ENCODE peak calls at places on chromosomes 16 and 17, in eight cellular contexts. F, G, N, E, X, M, R and Y are unnamed samples.

GRCh38 chr16:76483510-76483909 is 206.3 kb downstream of the CNTNAP4 start:
- DNase-seq in F (no peak), E (no peak), R (no peak), G (no peak), N (no peak), M (no peak), X (no peak), Y (no peak)

GRCh38 chr16:86984975-86985655 is 332.1 kb downstream of the C16orf95 start:
- DNase-seq in N (no peak), F (no peak), R (no peak), M (no peak), X (no peak), G (no peak), E (no peak), Y (no peak)

GRCh38 chr16:85754403-85754802 is 3.5 kb upstream of the C16orf74 start:
- DNase-seq in N (no peak), M (no peak), G (no peak), X (no peak), R (no peak), E (no peak), F (no peak), Y (no peak)

GRCh38 chr16:73396556-73396955 is 348.6 kb upstream of the ZFHX3 start:
- DNase-seq in R (no peak), E (no peak), X (no peak), M (no peak), F (no peak), N (no peak), G (no peak), Y (no peak)

GRCh38 chr16:89155184-89155679 is 16.3 kb upstream of the CDH15 start:
- DNase-seq in N (no peak), X (no peak), F (no peak), M (no peak), E (no peak), R (peak), G (no peak), Y (no peak)

GRCh38 chr16:11107781-11108465 is 148.1 kb downstream of the SOCS1 start:
- DNase-seq in X (no peak), G (no peak), N (no peak), E (no peak), M (no peak), F (no peak), R (no peak), Y (no peak)

GRCh38 chr17:17549732-17550366 is 41.7 kb downstream of the PEMT start:
- DNase-seq in R (no peak), E (no peak), N (no peak), F (no peak), G (no peak), M (no peak), X (no peak), Y (no peak)

GRCh38 chr16:68146583-68146982 is 61.4 kb downstream of the NFATC3 start:
- DNase-seq in G (no peak), E (no peak), N (no peak), M (no peak), F (no peak), X (no peak), R (no peak), Y (no peak)

GRCh38 chr17:36459601-36460000 is 26.9 kb upstream of the ZNHIT3 start:
- DNase-seq in F (no peak), E (no peak), N (no peak), R (no peak), G (no peak), X (no peak), M (no peak), Y (no peak)

GRCh38 chr16:48720266-48720665 is 110.3 kb upstream of the N4BP1 start:
- DNase-seq in G (no peak), R (no peak), F (no peak), M (peak), X (no peak), N (no peak), E (no peak), Y (no peak)

GRCh38 chr16:3606441-3606840 is 5.0 kb downstream of the SLX4 start:
- DNase-seq in E (no peak), G (no peak), M (no peak), F (no peak), X (no peak), N (no peak), R (no peak), Y (no peak)

GRCh38 chr16:48611329-48612137 is 1.6 kb upstream of the N4BP1 start:
- DNase-seq in F (peak), E (no peak), M (peak), X (no peak), G (no peak), N (peak), R (no peak), Y (peak)

GRCh38 chr16:71421911-71422310 is 19.9 kb downstream of the TLE7 start:
- DNase-seq in N (no peak), E (no peak), G (no peak), F (no peak), R (no peak), X (peak), M (peak), Y (no peak)

GRCh38 chr16:76791151-76791550 is 399.8 kb upstream of the MON1B start:
- DNase-seq in G (no peak), F (no peak), N (no peak), E (no peak), X (no peak), M (no peak), R (no peak), Y (no peak)

GRCh38 chr16:72285728-72286127 is 113.8 kb upstream of the PMFBP1 start:
- DNase-seq in R (no peak), X (no peak), G (no peak), N (no peak), M (no peak), E (no peak), F (no peak), Y (no peak)

GRCh38 chr16:19555938-19556778 is 655 bp downstream of the VPS35L start:
- DNase-seq in R (peak), M (peak), G (no peak), N (no peak), F (no peak), X (no peak), E (no peak), Y (no peak)

GRCh38 chr17:10019941-10020403 is 114.9 kb upstream of the RCVRN start:
- DNase-seq in M (no peak), X (no peak), N (no peak), G (no peak), F (no peak), R (no peak), E (no peak), Y (no peak)

GRCh38 chr16:58442547-58442946 is 50.3 kb downstream of the GINS3 start:
- DNase-seq in E (no peak), N (no peak), R (no peak), M (no peak), F (no peak), G (no peak), X (no peak), Y (no peak)

GRCh38 chr16:27269300-27270150 is 953 bp upstream of the NSMCE1 start:
- DNase-seq in E (no peak), F (no peak), G (no peak), R (no peak), M (no peak), N (no peak), X (no peak), Y (no peak)

GRCh38 chr17:57987582-57988300 is at the start of gene VEZF1:
- DNase-seq in G (peak), R (peak), E (no peak), X (peak), M (peak), N (peak), F (peak), Y (peak)